ENCODE peak calls at places on chromosomes 11 and 22, in six cellular contexts. K, Z, F, T, L and M are unnamed samples.
A peak's percentile ranks its signal among the peaks of the same experiment; 100 is the strongest.

GRCh38 chr11:67665537-67666302 is 8.7 kb downstream of the ALDH3B2 start:
- DNase-seq in K (peak; percentile 26), Z (no peak), F (no peak), T (no peak), L (peak; percentile 72), M (no peak)

GRCh38 chr11:8259316-8259995 is 4.2 kb downstream of the LMO1 start:
- DNase-seq in K (no peak), Z (no peak), F (no peak), T (no peak), L (peak; percentile 46), M (no peak)

GRCh38 chr11:46633291-46634217 is 16.2 kb downstream of the ATG13 start:
- DNase-seq in K (no peak), Z (no peak), F (no peak), T (no peak), L (no peak), M (no peak)

GRCh38 chr22:45127866-45128265 is 35.9 kb upstream of the NUP50 start:
- DNase-seq in K (no peak), Z (no peak), F (no peak), T (no peak), L (no peak), M (no peak)

GRCh38 chr11:131311746-131312145 is 58.7 kb upstream of the NTM start:
- DNase-seq in K (no peak), Z (no peak), F (no peak), T (no peak), L (no peak), M (no peak)

GRCh38 chr11:2816941-2817421 is 68.6 kb downstream of the CDKN1C start:
- DNase-seq in K (no peak), Z (no peak), F (no peak), T (no peak), L (peak; percentile 73), M (no peak)

GRCh38 chr22:46776486-46776826 is 14.0 kb downstream of the TBC1D22A start:
- DNase-seq in K (no peak), Z (no peak), F (no peak), T (no peak), L (no peak), M (no peak)

GRCh38 chr11:59783632-59784090 is 26.9 kb downstream of the MRPL16 start:
- DNase-seq in K (no peak), Z (no peak), F (no peak), T (no peak), L (no peak), M (no peak)

GRCh38 chr11:4093519-4094347 is 866 bp upstream of the RRM1 start:
- DNase-seq in K (no peak), Z (peak; percentile 27), F (no peak), T (no peak), L (no peak), M (no peak)

GRCh38 chr11:66233301-66233700 is 35.1 kb upstream of the RAB1B start:
- DNase-seq in K (no peak), Z (no peak), F (no peak), T (no peak), L (no peak), M (no peak)

GRCh38 chr11:34653851-34654490 is 33.1 kb downstream of the EHF start:
- DNase-seq in K (no peak), Z (no peak), F (no peak), T (no peak), L (peak; percentile 89), M (no peak)

GRCh38 chr11:926341-926916 is 759 bp downstream of the AP2A2 start:
- DNase-seq in K (no peak), Z (peak; percentile 34), F (no peak), T (no peak), L (no peak), M (no peak)

GRCh38 chr22:38941488-38941987 is 15.9 kb upstream of the APOBEC3A start:
- DNase-seq in K (no peak), Z (no peak), F (no peak), T (peak; percentile 92), L (peak; percentile 48), M (no peak)

GRCh38 chr11:61959678-61960077 is 7.8 kb downstream of the FTH1 start:
- DNase-seq in K (no peak), Z (no peak), F (no peak), T (no peak), L (peak; percentile 36), M (no peak)

GRCh38 chr11:6083129-6083528 is 24.4 kb upstream of the OR56B4 start:
- DNase-seq in K (no peak), Z (no peak), F (no peak), T (no peak), L (no peak), M (no peak)

GRCh38 chr22:26321469-26321913 is 107.6 kb upstream of the ASPHD2 start:
- DNase-seq in K (no peak), Z (no peak), F (no peak), T (no peak), L (no peak), M (peak; percentile 18)

GRCh38 chr22:47192651-47193437 is 430.4 kb downstream of the TBC1D22A start:
- DNase-seq in K (peak; percentile 37), Z (peak; percentile 29), F (no peak), T (peak; percentile 50), L (peak; percentile 63), M (no peak)

GRCh38 chr11:100674212-100674611 is 12.9 kb upstream of the ARHGAP42 start:
- DNase-seq in K (no peak), Z (no peak), F (no peak), T (no peak), L (no peak), M (no peak)

GRCh38 chr11:12807621-12808020 is 133.4 kb downstream of the TEAD1 start:
- DNase-seq in K (no peak), Z (no peak), F (no peak), T (peak; percentile 40), L (no peak), M (no peak)